ENCODE peak calls at places on chromosomes 16 and 17, in four cellular contexts. L is Right ventricle myocardium inferior, N is progenitor cell of endocrine pancreas, G is GM12865. M is an unnamed sample.

GRCh38 chr16:2296662-2297505 is 29.0 kb upstream of the RNPS1 start:
- DNase-seq in L (no peak), N (no peak), G (peak), M (no peak)

GRCh38 chr16:19840524-19841110 is 44.0 kb downstream of the GPRC5B start:
- DNase-seq in N (no peak), G (no peak), L (no peak), M (no peak)

GRCh38 chr16:10877472-10877946 is 507 bp downstream of the CIITA start:
- DNase-seq in G (peak), L (no peak), N (no peak), M (peak)

GRCh38 chr17:35889818-35890773 is 9.9 kb upstream of the CCL5 start:
- DNase-seq in N (no peak), L (no peak), G (no peak), M (peak)

GRCh38 chr17:2709173-2709661 is 2.3 kb downstream of the CLUH start:
- DNase-seq in L (no peak), G (peak), N (no peak), M (no peak)

GRCh38 chr17:1487939-1488825 is 4.3 kb downstream of the MYO1C start:
- DNase-seq in N (peak), G (peak), L (peak), M (peak)

GRCh38 chr17:73705594-73705993 is 61.3 kb upstream of the SDK2 start:
- DNase-seq in L (no peak), N (no peak), G (no peak), M (peak)

GRCh38 chr16:49019081-49019633 is 262.5 kb downstream of the CBLN1 start:
- DNase-seq in G (no peak), L (no peak), N (no peak), M (no peak)

GRCh38 chr16:25108054-25108453 is 3.5 kb upstream of the LCMT1 start:
- DNase-seq in G (peak), L (no peak), N (no peak), M (no peak)

GRCh38 chr16:22789281-22789945 is 24.5 kb upstream of the HS3ST2 start:
- DNase-seq in N (no peak), L (no peak), G (no peak), M (no peak)

GRCh38 chr17:8586766-8587165 is 43.8 kb downstream of the MYH10 start:
- DNase-seq in N (no peak), L (no peak), G (no peak), M (no peak)

GRCh38 chr17:32824334-32824733 is 52.6 kb downstream of the MYO1D start:
- DNase-seq in L (no peak), G (no peak), N (no peak), M (no peak)

GRCh38 chr16:78321611-78322010 is 222.2 kb downstream of the WWOX start:
- DNase-seq in G (no peak), N (no peak), L (no peak), M (no peak)

GRCh38 chr17:61335845-61336655 is 63.6 kb upstream of the TBX2 start:
- DNase-seq in L (no peak), G (no peak), N (no peak), M (no peak)

GRCh38 chr17:76193616-76194015 is 46.7 kb downstream of the RNF157 start:
- DNase-seq in L (no peak), G (no peak), N (no peak), M (no peak)

GRCh38 chr16:4404247-4404966 is 12.0 kb downstream of the CORO7 start:
- DNase-seq in L (no peak), G (peak), N (peak), M (no peak)

GRCh38 chr16:85644093-85644712 is 31.1 kb downstream of the GSE1 start:
- DNase-seq in L (no peak), G (no peak), N (no peak), M (no peak)

GRCh38 chr16:69432069-69432468 is 7.7 kb downstream of the CYB5B start:
- DNase-seq in L (no peak), N (no peak), G (peak), M (no peak)

GRCh38 chr17:27985736-27986394 is 56.6 kb upstream of the NLK start:
- DNase-seq in N (no peak), L (no peak), G (peak), M (no peak)

GRCh38 chr16:25161753-25162152 is 50.2 kb downstream of the LCMT1 start:
- DNase-seq in L (no peak), G (no peak), N (no peak), M (no peak)

GRCh38 chr16:67775273-67775672 is 31.1 kb downstream of the RANBP10 start:
- DNase-seq in L (no peak), G (no peak), N (no peak), M (no peak)

M was measured in posterior cingulate gyrus.